ENCODE peak calls at places on chromosome 7, in eight cellular contexts. L is GM10248; P is CD4-positive, alpha-beta T cell; F is brain microvascular endothelial cell; Z is fibroblast of lung; E is MM.1S; Y is fibroblast of mammary gland; I is BJ. X is an unnamed sample.

GRCh38 chr7:32257632-32258031 is 187.4 kb upstream of the PDE1C start:
- DNase-seq in L (no peak), P (no peak), F (no peak), Z (no peak), E (no peak), Y (no peak), I (no peak), X (no peak)

GRCh38 chr7:35248576-35249536 is 5.0 kb downstream of the TBX20 start:
- DNase-seq in L (no peak), P (no peak), F (no peak), Z (no peak), E (no peak), Y (no peak), I (no peak), X (peak; percentile 40)

GRCh38 chr7:66505531-66506451 is 122.9 kb upstream of the KCTD7 start:
- DNase-seq in L (peak; percentile 19), P (no peak), F (no peak), Z (no peak), E (no peak), Y (peak; percentile 17), I (no peak), X (no peak)

GRCh38 chr7:28323833-28324232 is 88.5 kb upstream of the CREB5 start:
- DNase-seq in L (no peak), P (no peak), F (no peak), Z (no peak), E (no peak), Y (no peak), I (no peak), X (no peak)

GRCh38 chr7:95330194-95331003 is 6.1 kb upstream of the PON1 start:
- DNase-seq in L (peak; percentile 33), P (no peak), F (peak; percentile 11), Z (peak; percentile 16), E (peak; percentile 56), Y (peak; percentile 37), I (no peak), X (peak; percentile 47)

GRCh38 chr7:95693551-95694333 is 78.6 kb upstream of the DYNC1I1 start:
- DNase-seq in L (no peak), P (no peak), F (peak; percentile 35), Z (peak; percentile 67), E (no peak), Y (peak; percentile 63), I (no peak), X (peak; percentile 46)

GRCh38 chr7:32259917-32260596 is 189.8 kb upstream of the PDE1C start:
- DNase-seq in L (peak; percentile 63), P (no peak), F (no peak), Z (no peak), E (no peak), Y (no peak), I (no peak), X (no peak)

GRCh38 chr7:4768597-4769569 is 6.5 kb upstream of the AP5Z1 start:
- DNase-seq in L (no peak), P (no peak), F (no peak), Z (no peak), E (no peak), Y (no peak), I (no peak), X (no peak)

GRCh38 chr7:144508702-144509101 is 105.2 kb upstream of the NOBOX start:
- DNase-seq in L (peak; percentile 48), P (no peak), F (no peak), Z (no peak), E (peak; percentile 89), Y (no peak), I (no peak), X (no peak)

GRCh38 chr7:110507832-110508231 is 583.1 kb upstream of the LRRN3 start:
- DNase-seq in L (no peak), P (no peak), F (no peak), Z (no peak), E (no peak), Y (no peak), I (no peak), X (no peak)

GRCh38 chr7:156509216-156509615 is 131.4 kb upstream of the RNF32 start:
- DNase-seq in L (no peak), P (no peak), F (no peak), Z (no peak), E (no peak), Y (no peak), I (no peak), X (no peak)

GRCh38 chr7:70944516-70944915 is 187.4 kb upstream of the GALNT17 start:
- DNase-seq in L (no peak), P (no peak), F (no peak), Z (no peak), E (no peak), Y (no peak), I (no peak), X (no peak)

GRCh38 chr7:90312745-90313144 is 8.4 kb downstream of the FAM237B start:
- DNase-seq in L (no peak), P (no peak), F (no peak), Z (peak; percentile 21), E (no peak), Y (peak; percentile 30), I (no peak), X (peak; percentile 17)

GRCh38 chr7:22402250-22402649 is 45.3 kb upstream of the RAPGEF5 start:
- DNase-seq in L (no peak), P (no peak), F (no peak), Z (no peak), E (peak; percentile 27), Y (no peak), I (no peak), X (no peak)

GRCh38 chr7:92523110-92523509 is 5.2 kb downstream of the PEX1 start:
- DNase-seq in L (no peak), P (no peak), F (no peak), Z (no peak), E (no peak), Y (no peak), I (no peak), X (no peak)

GRCh38 chr7:113891828-113892227 is 27.0 kb downstream of the PPP1R3A start:
- DNase-seq in L (no peak), P (no peak), F (peak; percentile 22), Z (peak; percentile 67), E (no peak), Y (peak; percentile 7), I (no peak), X (peak; percentile 43)

GRCh38 chr7:64672414-64672813 is 6.5 kb downstream of the ZNF107 start:
- DNase-seq in L (no peak), P (no peak), F (no peak), Z (no peak), E (no peak), Y (no peak), I (no peak), X (no peak)

GRCh38 chr7:149817301-149817771 is 20.8 kb upstream of the ZNF862 start:
- DNase-seq in L (no peak), P (no peak), F (no peak), Z (no peak), E (no peak), Y (no peak), I (no peak), X (no peak)

GRCh38 chr7:101315336-101315735 is 6.3 kb downstream of the IFT22 start:
- DNase-seq in L (peak; percentile 61), P (no peak), F (peak; percentile 29), Z (peak; percentile 62), E (peak; percentile 58), Y (peak; percentile 63), I (no peak), X (peak; percentile 61)
- TF ChIP-seq CTCF in L (peak; percentile 54), P (peak; percentile 82), F (peak; percentile 69), Z (peak; percentile 72), E (peak; percentile 72), Y (peak; percentile 75), I (peak; percentile 63), X (peak; percentile 51)

DNA sequence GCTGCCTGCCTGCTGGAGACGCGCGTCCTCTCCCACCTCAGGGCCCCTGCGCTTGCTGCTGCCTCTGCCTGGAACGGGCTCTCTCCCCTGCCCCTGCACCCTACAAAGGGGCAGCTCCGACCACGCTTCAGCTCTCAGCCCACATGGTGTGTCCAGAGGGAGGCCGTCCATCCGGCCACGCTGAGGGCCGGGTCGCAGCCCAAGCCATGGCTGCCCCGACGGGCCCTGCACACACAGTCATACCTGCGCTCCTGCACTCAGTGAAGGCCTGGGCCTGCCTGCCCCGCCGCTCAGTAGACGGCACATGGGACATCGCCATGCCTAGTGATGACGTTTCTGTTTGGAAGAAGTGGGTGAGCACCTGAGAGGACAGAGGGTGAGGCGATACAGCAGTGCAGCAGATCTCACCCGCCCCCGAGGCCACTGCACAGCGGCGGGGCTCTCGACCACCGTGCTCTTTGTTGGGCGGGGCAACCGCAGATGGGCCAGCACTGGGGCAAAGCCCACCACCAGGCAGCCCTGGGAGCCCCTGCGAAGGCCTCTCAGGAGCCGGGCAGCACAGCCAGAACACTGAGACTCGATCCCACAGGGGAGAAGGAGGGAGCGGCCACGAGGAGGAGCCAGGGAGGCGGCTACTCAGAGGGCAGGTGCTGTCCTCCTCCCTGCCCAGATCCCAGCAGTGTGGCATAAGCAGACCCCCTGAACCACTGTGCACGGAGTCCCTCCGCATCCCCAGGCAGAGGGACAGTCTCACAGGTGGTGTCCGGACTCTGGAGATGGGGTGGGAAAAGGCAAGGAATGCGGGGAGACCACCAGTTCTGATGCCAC is 129.5 kb downstream of the MAD1L1 start:
- DNase-seq in L (no peak), P (no peak), F (no peak), Z (no peak), E (no peak), Y (no peak), I (no peak), X (no peak)
- TF ChIP-seq CTCF in L (no peak), P (no peak), F (peak; percentile 23), Z (no peak), E (no peak), Y (no peak), I (peak; percentile 14), X (no peak)

GRCh38 chr7:81260152-81260551 is 341.3 kb upstream of the SEMA3C start:
- DNase-seq in L (no peak), P (no peak), F (no peak), Z (peak; percentile 31), E (no peak), Y (peak; percentile 25), I (no peak), X (peak; percentile 13)

DNA sequence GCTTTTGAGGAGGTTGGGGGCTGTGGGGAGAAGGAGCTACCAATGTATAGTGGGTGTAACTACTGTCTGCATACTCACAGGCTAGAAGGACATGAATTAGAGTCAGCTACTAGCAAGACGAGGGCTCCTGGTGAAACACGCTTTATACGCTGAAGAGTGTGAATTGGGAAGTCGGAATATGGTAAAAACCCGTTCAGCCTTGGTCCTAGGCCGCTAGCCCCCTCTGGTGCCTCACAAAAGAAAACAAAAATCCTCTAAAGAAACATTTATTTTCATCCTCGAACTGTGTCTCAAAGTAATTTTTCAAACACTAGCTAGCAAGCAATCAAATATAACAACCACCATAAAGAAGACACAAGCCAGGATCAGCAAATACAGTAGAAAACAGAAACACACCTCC is 338.1 kb upstream of the SEMA3C start:
- DNase-seq in L (no peak), P (no peak), F (no peak), Z (peak; percentile 44), E (no peak), Y (peak; percentile 35), I (no peak), X (no peak)
- TF ChIP-seq CTCF in L (no peak), P (no peak), F (peak; percentile 45), Z (peak; percentile 25), E (no peak), Y (peak; percentile 22), I (peak; percentile 22), X (no peak)

DNA sequence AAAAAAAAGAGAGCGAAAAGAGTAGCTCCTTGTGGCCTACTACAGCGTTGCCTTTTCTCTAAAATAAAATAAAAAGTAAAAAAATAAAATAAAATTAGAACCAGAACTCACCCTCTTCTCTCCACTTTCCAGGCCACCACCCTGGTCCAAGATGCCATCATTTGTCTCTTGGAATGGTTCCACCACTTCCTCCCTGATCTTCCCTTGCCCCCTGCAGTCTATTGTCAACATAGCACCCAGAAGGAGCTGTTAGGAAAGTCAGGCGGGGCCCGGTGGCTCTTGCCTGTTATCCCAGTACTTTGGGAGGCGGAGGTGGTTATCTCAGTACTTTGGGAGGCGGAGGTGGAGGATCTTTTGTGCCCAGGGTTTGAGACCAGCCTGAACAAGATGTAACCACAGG is 7.6 kb upstream of the GRID2IP start:
- DNase-seq in L (peak; percentile 62), P (no peak), F (peak; percentile 18), Z (peak; percentile 37), E (no peak), Y (peak; percentile 53), I (no peak), X (peak; percentile 65)
- TF ChIP-seq CTCF in L (peak; percentile 58), P (peak; percentile 49), F (peak; percentile 65), Z (peak; percentile 53), E (peak; percentile 25), Y (peak; percentile 48), I (peak; percentile 51), X (peak; percentile 25)

X was measured in MCF 10A.